ENCODE peak calls at places on chromosomes 2 and 18, in six cellular contexts. S, A, O, V, W and X are unnamed samples.

GRCh38 chr2:26182441-26182840 is 9.6 kb downstream of the GAREM2 start:
- DNase-seq in S (no peak), A (no peak), O (no peak), V (no peak), W (no peak), X (no peak)

GRCh38 chr2:25308599-25308998 is 33.1 kb downstream of the DNMT3A start:
- DNase-seq in S (no peak), A (no peak), O (no peak), V (no peak), W (no peak), X (no peak)

GRCh38 chr2:70984576-70985282 is 6.3 kb downstream of the ANKRD53 start:
- DNase-seq in S (peak; percentile 54), A (peak; percentile 68), O (peak; percentile 72), V (peak; percentile 30), W (peak; percentile 69), X (peak; percentile 72)

GRCh38 chr18:49843778-49844625 is 30.7 kb upstream of the ACAA2 start:
- DNase-seq in S (no peak), A (peak; percentile 66), O (no peak), V (no peak), W (peak; percentile 17), X (no peak)

GRCh38 chr2:134217316-134217715 is 36.6 kb upstream of the MGAT5 start:
- DNase-seq in S (no peak), A (peak; percentile 76), O (no peak), V (no peak), W (no peak), X (no peak)

GRCh38 chr18:67359868-67360838 is 156.4 kb downstream of the DSEL start:
- DNase-seq in S (no peak), A (peak; percentile 10), O (peak; percentile 31), V (peak; percentile 74), W (no peak), X (peak; percentile 93)

GRCh38 chr2:71951718-71952404 is 195.8 kb downstream of the CYP26B1 start:
- DNase-seq in S (no peak), A (no peak), O (no peak), V (no peak), W (no peak), X (no peak)

GRCh38 chr2:172893654-172894053 is 158.0 kb downstream of the RAPGEF4 start:
- DNase-seq in S (no peak), A (no peak), O (no peak), V (no peak), W (no peak), X (no peak)

GRCh38 chr2:117832905-117833613 is 18.6 kb downstream of the DDX18 start:
- DNase-seq in S (no peak), A (no peak), O (no peak), V (peak; percentile 26), W (no peak), X (peak; percentile 49)

GRCh38 chr2:127993659-127994058 is 34.2 kb downstream of the SAP130 start:
- DNase-seq in S (no peak), A (no peak), O (no peak), V (no peak), W (no peak), X (no peak)
- TF ChIP-seq CTCF in S (no peak), A (no peak), O (no peak), V (no peak), W (no peak), X (no peak)

GRCh38 chr2:121075006-121075545 is 209.9 kb downstream of the TFCP2L1 start:
- DNase-seq in S (no peak), A (no peak), O (no peak), V (peak; percentile 96), W (no peak), X (peak; percentile 92)
- H3K27ac ChIP-seq in S (no peak overlapping the region), A (no peak overlapping the region), O (no peak overlapping the region), V (peak overlapping the region; percentile 46), W (no peak overlapping the region), X (no peak overlapping the region)

GRCh38 chr2:229974271-229974670 is 52.0 kb downstream of the FBXO36 start:
- DNase-seq in S (no peak), A (no peak), O (no peak), V (no peak), W (no peak), X (peak; percentile 5)
- TF ChIP-seq CTCF in S (peak; percentile 48), A (no peak), O (no peak), V (no peak), W (no peak), X (peak; percentile 38)

GRCh38 chr2:200525551-200525881 is 491 bp upstream of the SGO2 start:
- DNase-seq in S (no peak), A (no peak), O (no peak), V (no peak), W (no peak), X (no peak)
- H3K27ac ChIP-seq in S (peak overlapping the region; percentile 74), A (peak overlapping the region; percentile 7), O (no peak overlapping the region), V (peak overlapping the region; percentile 88), W (peak overlapping the region; percentile 70), X (no peak overlapping the region)

GRCh38 chr18:48475635-48476549 is 62.9 kb upstream of the CTIF start:
- DNase-seq in S (no peak), A (peak; percentile 67), O (peak; percentile 72), V (peak; percentile 55), W (no peak), X (peak; percentile 90)
- TF ChIP-seq CTCF in S (peak; percentile 92), A (peak; percentile 81), O (peak; percentile 63), V (peak; percentile 85), W (peak; percentile 67), X (peak; percentile 83)

GRCh38 chr2:152408260-152408659 is 73.3 kb downstream of the FMNL2 start:
- DNase-seq in S (no peak), A (no peak), O (no peak), V (no peak), W (no peak), X (no peak)
- H3K27ac ChIP-seq in S (no peak overlapping the region), A (no peak overlapping the region), O (no peak overlapping the region), V (no peak overlapping the region), W (no peak overlapping the region), X (no peak overlapping the region)

GRCh38 chr2:207710814-207711740 is at the start of gene CCNYL1:
- DNase-seq in S (peak; percentile 99), A (peak; percentile 99), O (peak; percentile 99), V (peak; percentile 99), W (peak; percentile 98), X (peak; percentile 99)
- TF ChIP-seq CTCF in S (peak; percentile 65), A (no peak), O (peak; percentile 9), V (no peak), W (no peak), X (no peak)

GRCh38 chr2:218274586-218274985 is 4.3 kb downstream of the PNKD start:
- DNase-seq in S (no peak), A (no peak), O (no peak), V (no peak), W (no peak), X (no peak)

GRCh38 chr2:218275368-218276072 is 5.2 kb downstream of the PNKD start:
- DNase-seq in S (no peak), A (no peak), O (no peak), V (no peak), W (no peak), X (no peak)

GRCh38 chr2:218271865-218272530 is 1.7 kb downstream of the PNKD start:
- DNase-seq in S (no peak), A (no peak), O (no peak), V (no peak), W (no peak), X (no peak)

GRCh38 chr2:218272531-218273212 is 2.4 kb downstream of the PNKD start:
- DNase-seq in S (peak; percentile 86), A (peak; percentile 83), O (peak; percentile 91), V (peak; percentile 91), W (peak; percentile 96), X (peak; percentile 83)

DNA sequence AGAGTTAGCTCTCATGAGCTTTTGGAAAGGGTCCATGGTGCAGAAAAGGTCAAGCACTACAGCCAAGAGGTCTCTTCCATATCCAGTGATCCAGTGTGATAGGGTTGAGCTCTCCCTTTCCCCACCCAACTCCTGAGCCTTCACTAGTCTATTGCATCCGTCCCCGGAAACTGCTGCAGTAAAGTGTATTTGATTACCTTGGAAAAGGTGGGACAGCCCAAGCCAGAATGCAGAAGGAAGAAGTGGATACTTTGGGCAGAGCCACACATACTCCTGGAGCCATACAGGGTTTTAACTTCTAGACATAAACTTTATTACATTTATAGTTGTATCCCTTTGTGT is 3.6 kb downstream of the PNKD start:
- DNase-seq in S (no peak), A (no peak), O (no peak), V (no peak), W (peak; percentile 74), X (no peak)
- H3K27ac ChIP-seq in S (peak overlapping the region; percentile 88), A (no peak overlapping the region), O (no peak overlapping the region), V (peak overlapping the region; percentile 88), W (peak overlapping the region; percentile 82), X (no peak overlapping the region)